ENCODE peak calls at places on chromosomes 4 and X, in four cellular contexts. One of them, this sample, is unnamed.

GRCh38 chr4:25427871-25428270 is 50.8 kb downstream of the ANAPC4 start:
- DNase-seq in A549: no peak
- DNase-seq in K562: no peak
- DNase-seq in HepG2: no peak
- DNase-seq in this sample: no peak

GRCh38 chr4:117239434-117239833 is 154.1 kb upstream of the TRAM1L1 start:
- DNase-seq in K562: no peak
- DNase-seq in A549: no peak
- DNase-seq in HepG2: no peak
- DNase-seq in this sample: no peak

GRCh38 chr4:39706829-39707511 is 9.0 kb downstream of the UBE2K start:
- DNase-seq in A549: no peak
- DNase-seq in K562: peak; percentile 35
- DNase-seq in HepG2: no peak
- DNase-seq in this sample: no peak

GRCh38 chrX:119708936-119709335 is 16.0 kb upstream of the SEPTIN6 start:
- DNase-seq in HepG2: no peak
- DNase-seq in K562: no peak
- DNase-seq in A549: no peak
- DNase-seq in this sample: no peak

GRCh38 chr4:40325406-40326019 is 9.6 kb upstream of the CHRNA9 start:
- DNase-seq in HepG2: peak; percentile 54
- DNase-seq in A549: peak; percentile 59
- DNase-seq in K562: peak; percentile 79
- DNase-seq in this sample: peak; percentile 41

GRCh38 chrX:12971282-12972003 is 3.5 kb upstream of the TMSB4X start:
- DNase-seq in K562: no peak
- DNase-seq in A549: no peak
- DNase-seq in HepG2: no peak
- DNase-seq in this sample: no peak

GRCh38 chr4:106222548-106222947 is 93.5 kb downstream of the TBCK start:
- DNase-seq in A549: no peak
- DNase-seq in K562: no peak
- DNase-seq in HepG2: no peak
- DNase-seq in this sample: no peak

GRCh38 chr4:96103086-96103485 is 263.2 kb downstream of the PDHA2 start:
- DNase-seq in K562: peak; percentile 28
- DNase-seq in A549: no peak
- DNase-seq in HepG2: no peak
- DNase-seq in this sample: no peak

GRCh38 chrX:14675500-14675899 is 146.2 kb downstream of the GLRA2 start:
- DNase-seq in HepG2: no peak
- DNase-seq in K562: no peak
- DNase-seq in A549: no peak
- DNase-seq in this sample: no peak

GRCh38 chr4:8666581-8666980 is 74.0 kb downstream of the CPZ start:
- DNase-seq in A549: no peak
- DNase-seq in K562: no peak
- DNase-seq in HepG2: no peak
- DNase-seq in this sample: no peak

GRCh38 chr4:109046549-109047171 is 255.8 kb downstream of the COL25A1 start:
- DNase-seq in A549: no peak
- DNase-seq in HepG2: peak; percentile 0
- DNase-seq in K562: peak; percentile 47
- DNase-seq in this sample: no peak

GRCh38 chr4:11297201-11297600 is 131.5 kb downstream of the HS3ST1 start:
- DNase-seq in HepG2: no peak
- DNase-seq in K562: no peak
- DNase-seq in A549: no peak
- DNase-seq in this sample: no peak

GRCh38 chrX:7698248-7698647 is 144.7 kb upstream of the VCX start:
- DNase-seq in K562: no peak
- DNase-seq in HepG2: no peak
- DNase-seq in A549: no peak
- DNase-seq in this sample: no peak

GRCh38 chr4:1830642-1831228 is 25.2 kb downstream of the LETM1 start:
- DNase-seq in A549: no peak
- DNase-seq in HepG2: no peak
- DNase-seq in K562: no peak
- DNase-seq in this sample: no peak

GRCh38 chrX:48107717-48108116 is 22.7 kb upstream of the SPACA5B start:
- DNase-seq in A549: no peak
- DNase-seq in K562: peak; percentile 20
- DNase-seq in HepG2: no peak
- DNase-seq in this sample: no peak

GRCh38 chr4:145716200-145716599 is 36.3 kb downstream of the C4orf51 start:
- DNase-seq in A549: no peak
- DNase-seq in HepG2: no peak
- DNase-seq in K562: no peak
- DNase-seq in this sample: no peak

GRCh38 chr4:97238956-97239698 is 904.1 kb downstream of the STPG2 start:
- DNase-seq in HepG2: no peak
- DNase-seq in A549: no peak
- DNase-seq in K562: no peak
- DNase-seq in this sample: no peak

GRCh38 chr4:140078366-140078765 is 75.6 kb downstream of the MAML3 start:
- DNase-seq in A549: no peak
- DNase-seq in K562: no peak
- DNase-seq in HepG2: no peak
- DNase-seq in this sample: peak; percentile 57

GRCh38 chr4:70895405-70895804 is 6.8 kb upstream of the MOB1B start:
- DNase-seq in HepG2: peak; percentile 26
- DNase-seq in K562: no peak
- DNase-seq in A549: no peak
- DNase-seq in this sample: no peak

GRCh38 chr4:17780461-17781071 is 855 bp downstream of the FAM184B start:
- DNase-seq in K562: no peak
- DNase-seq in A549: no peak
- DNase-seq in HepG2: no peak
- DNase-seq in this sample: no peak
- TF ChIP-seq NR3C1 in K562: no peak
- TF ChIP-seq NR3C1 in A549: no peak
- TF ChIP-seq NR3C1 in HepG2: no peak
- TF ChIP-seq NR3C1 in this sample: no peak

DNA sequence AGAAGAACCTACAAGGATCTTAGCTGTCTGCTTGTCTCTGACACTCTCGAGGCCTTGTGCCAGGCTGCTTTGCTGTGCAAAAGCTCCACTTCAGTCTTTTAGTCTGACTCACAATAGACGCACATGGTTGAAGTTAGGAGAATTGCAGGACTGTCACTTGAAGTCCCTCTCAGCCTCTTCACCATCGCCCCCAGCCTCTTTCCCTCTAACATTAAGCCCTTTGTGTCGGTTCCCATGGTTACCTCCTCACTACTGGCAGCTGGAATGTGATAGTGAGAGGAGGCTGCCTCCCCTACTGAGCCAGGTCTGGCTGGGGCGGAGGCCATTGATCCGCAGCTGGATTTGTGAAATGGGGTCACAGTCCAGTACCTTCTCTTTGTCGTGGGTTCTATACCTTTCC is 201.8 kb downstream of the SOWAHB start:
- DNase-seq in HepG2: peak; percentile 28
- DNase-seq in A549: no peak
- DNase-seq in K562: no peak
- DNase-seq in this sample: peak; percentile 77
- TF ChIP-seq NR3C1 in HepG2: no peak
- TF ChIP-seq NR3C1 in A549: no peak
- TF ChIP-seq NR3C1 in K562: no peak
- TF ChIP-seq NR3C1 in this sample: no peak

GRCh38 chr4:176607807-176608206 is 184.9 kb downstream of the VEGFC start:
- DNase-seq in K562: no peak
- DNase-seq in HepG2: no peak
- DNase-seq in A549: no peak
- DNase-seq in this sample: no peak
- TF ChIP-seq NR3C1 in K562: no peak
- TF ChIP-seq NR3C1 in HepG2: no peak
- TF ChIP-seq NR3C1 in A549: no peak
- TF ChIP-seq NR3C1 in this sample: no peak

DNA sequence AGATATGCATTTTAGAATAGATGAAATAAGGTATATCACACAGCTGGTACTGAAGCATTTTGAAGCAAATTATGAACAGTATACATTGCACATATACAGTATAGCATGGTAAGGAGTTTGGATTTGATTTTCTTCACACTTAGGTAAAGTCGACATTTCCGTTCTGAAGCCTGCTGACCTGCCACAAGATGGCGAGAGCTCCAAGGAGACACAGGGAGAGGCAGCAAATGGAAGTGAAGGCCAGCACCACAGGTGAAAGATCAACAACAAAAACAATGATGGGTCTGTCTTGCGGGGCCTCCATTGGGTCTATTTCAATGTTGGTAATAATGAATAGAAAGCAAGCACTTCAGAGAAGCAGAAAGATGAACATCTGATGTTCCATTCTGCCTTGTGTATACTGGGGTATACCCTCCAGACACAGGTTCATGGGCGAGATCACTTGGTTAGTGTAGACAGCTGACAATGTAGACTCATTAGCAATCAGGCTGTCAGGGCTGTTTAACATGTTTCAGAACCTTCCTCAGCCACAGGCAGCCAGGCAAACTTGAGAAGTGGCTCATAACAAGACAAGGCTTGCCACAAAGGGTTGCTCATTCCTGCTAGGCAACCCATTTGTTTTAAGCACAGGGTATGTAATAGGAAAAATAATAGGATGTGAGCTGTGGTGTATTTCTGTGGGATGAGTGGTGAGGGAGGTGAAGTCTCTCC is 21.4 kb upstream of the NOX1 start:
- DNase-seq in K562: peak; percentile 50
- DNase-seq in HepG2: peak; percentile 55
- DNase-seq in A549: no peak
- DNase-seq in this sample: peak; percentile 35
- TF ChIP-seq NR3C1 in K562: no peak
- TF ChIP-seq NR3C1 in HepG2: no peak
- TF ChIP-seq NR3C1 in A549: no peak
- TF ChIP-seq NR3C1 in this sample: no peak

This sample was measured in WTC11.